ENCODE peak calls at places on chromosomes 1 and 21, in seven cellular contexts. One of them, this sample, is unnamed.

GRCh38 chr1:21670059-21670881 is 1.1 kb upstream of the RAP1GAP start:
- DNase-seq in activated CD4-positive, alpha-beta T cell treated with anti-CD3 and anti-CD28 coated beads for 36 hours: no peak
- DNase-seq in activated CD8-positive, alpha-beta T cell treated with anti-CD3 and anti-CD28 coated beads for 36 hours: no peak
- DNase-seq in germinal center: no peak
- DNase-seq in NT2/D1: no peak
- DNase-seq in suprapubic skin: peak; percentile 64
- DNase-seq in H1: no peak
- DNase-seq in this sample: no peak

GRCh38 chr1:234782821-234783220 is 172.8 kb upstream of the IRF2BP2 start:
- DNase-seq in activated CD4-positive, alpha-beta T cell treated with anti-CD3 and anti-CD28 coated beads for 36 hours: no peak
- DNase-seq in activated CD8-positive, alpha-beta T cell treated with anti-CD3 and anti-CD28 coated beads for 36 hours: no peak
- DNase-seq in germinal center: no peak
- DNase-seq in NT2/D1: peak; percentile 75
- DNase-seq in suprapubic skin: no peak
- DNase-seq in H1: no peak
- DNase-seq in this sample: no peak

GRCh38 chr1:2130871-2131289 is 63.7 kb downstream of the FAAP20 start:
- DNase-seq in activated CD4-positive, alpha-beta T cell treated with anti-CD3 and anti-CD28 coated beads for 36 hours: peak; percentile 3
- DNase-seq in activated CD8-positive, alpha-beta T cell treated with anti-CD3 and anti-CD28 coated beads for 36 hours: no peak
- DNase-seq in germinal center: no peak
- DNase-seq in NT2/D1: no peak
- DNase-seq in suprapubic skin: no peak
- DNase-seq in H1: no peak
- DNase-seq in this sample: no peak

GRCh38 chr21:35852820-35853219 is 207.5 kb downstream of the SETD4 start:
- DNase-seq in activated CD4-positive, alpha-beta T cell treated with anti-CD3 and anti-CD28 coated beads for 36 hours: no peak
- DNase-seq in activated CD8-positive, alpha-beta T cell treated with anti-CD3 and anti-CD28 coated beads for 36 hours: no peak
- DNase-seq in germinal center: no peak
- DNase-seq in NT2/D1: no peak
- DNase-seq in suprapubic skin: no peak
- DNase-seq in H1: no peak
- DNase-seq in this sample: peak; percentile 13

GRCh38 chr1:8026153-8026975 is at the start of gene ERRFI1:
- DNase-seq in activated CD4-positive, alpha-beta T cell treated with anti-CD3 and anti-CD28 coated beads for 36 hours: peak; percentile 92
- DNase-seq in activated CD8-positive, alpha-beta T cell treated with anti-CD3 and anti-CD28 coated beads for 36 hours: peak; percentile 89
- DNase-seq in germinal center: peak; percentile 92
- DNase-seq in NT2/D1: peak; percentile 81
- DNase-seq in suprapubic skin: peak; percentile 97
- DNase-seq in H1: peak; percentile 98
- DNase-seq in this sample: peak; percentile 98

GRCh38 chr1:61084560-61084991 is 2.2 kb downstream of the NFIA start:
- DNase-seq in activated CD4-positive, alpha-beta T cell treated with anti-CD3 and anti-CD28 coated beads for 36 hours: no peak
- DNase-seq in activated CD8-positive, alpha-beta T cell treated with anti-CD3 and anti-CD28 coated beads for 36 hours: no peak
- DNase-seq in germinal center: no peak
- DNase-seq in NT2/D1: no peak
- DNase-seq in suprapubic skin: no peak
- DNase-seq in H1: no peak
- DNase-seq in this sample: no peak

GRCh38 chr1:41611068-41611931 is 126.8 kb upstream of the EDN2 start:
- DNase-seq in activated CD4-positive, alpha-beta T cell treated with anti-CD3 and anti-CD28 coated beads for 36 hours: no peak
- DNase-seq in activated CD8-positive, alpha-beta T cell treated with anti-CD3 and anti-CD28 coated beads for 36 hours: no peak
- DNase-seq in germinal center: no peak
- DNase-seq in NT2/D1: no peak
- DNase-seq in suprapubic skin: no peak
- DNase-seq in H1: no peak
- DNase-seq in this sample: no peak

GRCh38 chr1:20932437-20932977 is 145.4 kb upstream of the HP1BP3 start:
- DNase-seq in activated CD4-positive, alpha-beta T cell treated with anti-CD3 and anti-CD28 coated beads for 36 hours: peak; percentile 65
- DNase-seq in activated CD8-positive, alpha-beta T cell treated with anti-CD3 and anti-CD28 coated beads for 36 hours: peak; percentile 34
- DNase-seq in germinal center: no peak
- DNase-seq in NT2/D1: no peak
- DNase-seq in suprapubic skin: no peak
- DNase-seq in H1: no peak
- DNase-seq in this sample: no peak

GRCh38 chr1:42392923-42393848 is 12.6 kb downstream of the RIMKLA start:
- DNase-seq in activated CD4-positive, alpha-beta T cell treated with anti-CD3 and anti-CD28 coated beads for 36 hours: peak; percentile 7
- DNase-seq in activated CD8-positive, alpha-beta T cell treated with anti-CD3 and anti-CD28 coated beads for 36 hours: no peak
- DNase-seq in germinal center: no peak
- DNase-seq in NT2/D1: no peak
- DNase-seq in suprapubic skin: no peak
- DNase-seq in H1: no peak
- DNase-seq in this sample: no peak

GRCh38 chr1:174965006-174965971 is 34.5 kb upstream of the CACYBP start:
- DNase-seq in activated CD4-positive, alpha-beta T cell treated with anti-CD3 and anti-CD28 coated beads for 36 hours: peak; percentile 11
- DNase-seq in activated CD8-positive, alpha-beta T cell treated with anti-CD3 and anti-CD28 coated beads for 36 hours: peak; percentile 20
- DNase-seq in germinal center: no peak
- DNase-seq in NT2/D1: no peak
- DNase-seq in suprapubic skin: no peak
- DNase-seq in H1: no peak
- DNase-seq in this sample: no peak

GRCh38 chr1:172647110-172647564 is 11.8 kb upstream of the FASLG start:
- DNase-seq in activated CD4-positive, alpha-beta T cell treated with anti-CD3 and anti-CD28 coated beads for 36 hours: peak; percentile 59
- DNase-seq in activated CD8-positive, alpha-beta T cell treated with anti-CD3 and anti-CD28 coated beads for 36 hours: peak; percentile 85
- DNase-seq in germinal center: no peak
- DNase-seq in NT2/D1: no peak
- DNase-seq in suprapubic skin: no peak
- DNase-seq in H1: no peak
- DNase-seq in this sample: no peak

GRCh38 chr1:26998319-26999300 is 5.1 kb downstream of the TRNP1 start:
- DNase-seq in activated CD4-positive, alpha-beta T cell treated with anti-CD3 and anti-CD28 coated beads for 36 hours: no peak
- DNase-seq in activated CD8-positive, alpha-beta T cell treated with anti-CD3 and anti-CD28 coated beads for 36 hours: no peak
- DNase-seq in germinal center: no peak
- DNase-seq in NT2/D1: no peak
- DNase-seq in suprapubic skin: no peak
- DNase-seq in H1: no peak
- DNase-seq in this sample: peak; percentile 45

GRCh38 chr1:23895993-23896392 is 17.2 kb downstream of the CNR2 start:
- DNase-seq in activated CD4-positive, alpha-beta T cell treated with anti-CD3 and anti-CD28 coated beads for 36 hours: no peak
- DNase-seq in activated CD8-positive, alpha-beta T cell treated with anti-CD3 and anti-CD28 coated beads for 36 hours: no peak
- DNase-seq in germinal center: no peak
- DNase-seq in NT2/D1: no peak
- DNase-seq in suprapubic skin: no peak
- DNase-seq in H1: no peak
- DNase-seq in this sample: no peak

GRCh38 chr1:162993866-162994265 is 75.3 kb upstream of the RGS4 start:
- DNase-seq in activated CD4-positive, alpha-beta T cell treated with anti-CD3 and anti-CD28 coated beads for 36 hours: no peak
- DNase-seq in activated CD8-positive, alpha-beta T cell treated with anti-CD3 and anti-CD28 coated beads for 36 hours: no peak
- DNase-seq in germinal center: no peak
- DNase-seq in NT2/D1: no peak
- DNase-seq in suprapubic skin: no peak
- DNase-seq in H1: no peak
- DNase-seq in this sample: no peak

GRCh38 chr1:181423301-181423918 is 59.9 kb upstream of the CACNA1E start:
- DNase-seq in activated CD4-positive, alpha-beta T cell treated with anti-CD3 and anti-CD28 coated beads for 36 hours: peak; percentile 71
- DNase-seq in activated CD8-positive, alpha-beta T cell treated with anti-CD3 and anti-CD28 coated beads for 36 hours: peak; percentile 69
- DNase-seq in germinal center: no peak
- DNase-seq in NT2/D1: peak; percentile 46
- DNase-seq in suprapubic skin: no peak
- DNase-seq in H1: peak; percentile 62
- DNase-seq in this sample: peak; percentile 56